ENCODE peak calls at places on chromosomes 2 and 18, in ten cellular contexts. Y is cardiac muscle cell, W is NCI-H510A, R is tibial artery, B is SHP77 treated with DMSO at 0.1 percent for 48 hours, X is NCI-H2081 treated with DMSO at 0.1 percent for 48 hours, T is heart right ventricle, D is stromal cell of bone marrow, H is lung, S is H54. Q is an unnamed sample.

GRCh38 chr2:237097911-237098702 is 12.4 kb downstream of the COPS8 start:
- DNase-seq in R (no peak), Y (no peak), X (no peak), T (no peak), W (no peak), S (peak), H (no peak), B (no peak), D (peak), Q (no peak)

GRCh38 chr2:31122133-31122532 is 16.1 kb downstream of the GALNT14 start:
- DNase-seq in D (no peak), T (no peak), H (no peak), B (no peak), W (no peak), R (no peak), X (no peak), Y (no peak), S (no peak), Q (no peak)

GRCh38 chr2:33500177-33500576 is 23.7 kb downstream of the RASGRP3 start:
- DNase-seq in X (no peak), W (no peak), S (no peak), T (no peak), D (no peak), Y (no peak), B (no peak), R (no peak), H (no peak), Q (no peak)

GRCh38 chr2:39933166-39933565 is 154.1 kb upstream of the THUMPD2 start:
- DNase-seq in S (no peak), R (no peak), Y (no peak), H (no peak), B (no peak), T (no peak), D (no peak), W (no peak), X (no peak), Q (no peak)

GRCh38 chr2:98608962-98609604 is 694 bp downstream of the UNC50 start:
- DNase-seq in X (no peak), W (no peak), T (peak), S (no peak), D (peak), Y (peak), R (no peak), H (no peak), B (no peak), Q (no peak)

GRCh38 chr18:55587341-55588000 is 521 bp downstream of the TCF4 start:
- DNase-seq in S (no peak), W (peak), R (peak), X (no peak), B (peak), D (no peak), H (no peak), T (peak), Y (peak), Q (peak)

GRCh38 chr2:25324905-25325592 is 16.7 kb downstream of the DNMT3A start:
- DNase-seq in X (no peak), R (peak), B (no peak), T (peak), S (peak), W (no peak), Y (peak), D (peak), H (no peak), Q (no peak)

GRCh38 chr2:156947261-156947660 is 310.2 kb upstream of the GALNT5 start:
- DNase-seq in T (no peak), W (no peak), X (no peak), R (no peak), B (no peak), Y (no peak), S (no peak), H (no peak), D (no peak), Q (no peak)

GRCh38 chr2:176818653-176819052 is 393.9 kb upstream of the HNRNPA3 start:
- DNase-seq in W (no peak), X (no peak), H (no peak), D (no peak), B (no peak), R (no peak), Y (no peak), T (no peak), S (no peak), Q (no peak)

GRCh38 chr2:236659758-236660150 is 90.1 kb downstream of the ACKR3 start:
- DNase-seq in R (no peak), D (peak), H (peak), W (peak), B (no peak), T (no peak), S (no peak), X (no peak), Y (no peak), Q (peak)

GRCh38 chr2:53724511-53724910 is 43.1 kb upstream of the CHAC2 start:
- DNase-seq in T (no peak), X (no peak), D (peak), W (no peak), Y (no peak), B (no peak), S (no peak), R (no peak), H (no peak), Q (no peak)

GRCh38 chr2:109063326-109063670 is 65.7 kb upstream of the SH3RF3 start:
- DNase-seq in Y (no peak), W (peak), R (no peak), B (peak), H (no peak), S (no peak), D (no peak), T (no peak), X (no peak), Q (peak)

GRCh38 chr2:733495-733894 is 56.3 kb upstream of the TMEM18 start:
- DNase-seq in R (no peak), H (no peak), B (no peak), Y (no peak), T (no peak), S (no peak), X (no peak), W (no peak), D (no peak), Q (no peak)

GRCh38 chr2:20366672-20367116 is 16.1 kb upstream of the PUM2 start:
- DNase-seq in H (no peak), B (no peak), W (no peak), D (no peak), R (no peak), S (no peak), Y (no peak), X (no peak), T (no peak), Q (no peak)

GRCh38 chr2:137800386-137800785 is 163.9 kb upstream of the HNMT start:
- DNase-seq in D (no peak), W (no peak), Y (no peak), T (no peak), B (no peak), H (no peak), S (no peak), X (no peak), R (no peak), Q (no peak)

GRCh38 chr18:32289480-32290075 is 99.7 kb downstream of the MEP1B start:
- DNase-seq in D (peak), T (peak), H (peak), W (peak), R (no peak), Y (peak), B (peak), S (peak), X (peak), Q (peak)

GRCh38 chr18:32301976-32302743 is 112.3 kb downstream of the MEP1B start:
- DNase-seq in T (no peak), B (no peak), H (no peak), R (no peak), Y (no peak), X (no peak), W (no peak), D (peak), S (peak), Q (no peak)

GRCh38 chr2:15259356-15259756 is 301.8 kb downstream of the NBAS start:
- DNase-seq in Y (no peak), D (no peak), R (no peak), W (no peak), T (no peak), B (no peak), H (no peak), X (peak), S (no peak), Q (no peak)

GRCh38 chr2:240213226-240213475 is 72.7 kb upstream of the OTOS start:
- DNase-seq in H (peak), X (no peak), W (no peak), B (no peak), S (no peak), D (no peak), R (no peak), T (no peak), Y (no peak), Q (no peak)

GRCh38 chr2:101111917-101112771 is 39.0 kb downstream of the TBC1D8 start:
- DNase-seq in H (no peak), R (no peak), B (no peak), X (no peak), W (no peak), Y (peak), D (peak), S (no peak), T (peak), Q (no peak)

GRCh38 chr2:241269707-241270520 is 45.6 kb downstream of the HDLBP start:
- DNase-seq in S (no peak), T (no peak), X (no peak), W (no peak), R (no peak), B (no peak), Y (no peak), H (peak), D (no peak), Q (no peak)

GRCh38 chr18:63683890-63684289 is 18.9 kb upstream of the SERPINB11 start:
- DNase-seq in X (no peak), H (no peak), Y (no peak), R (no peak), T (no peak), B (no peak), S (no peak), W (no peak), D (no peak), Q (no peak)

GRCh38 chr2:47293967-47294366 is 109.0 kb upstream of the MSH2 start:
- DNase-seq in W (no peak), S (no peak), H (no peak), T (no peak), B (no peak), R (no peak), Y (no peak), X (no peak), D (no peak), Q (no peak)

GRCh38 chr18:48949606-48950535 is 894 bp downstream of the SMAD7 start:
- DNase-seq in D (no peak), X (no peak), R (no peak), B (no peak), T (no peak), Y (no peak), W (no peak), H (peak), S (no peak), Q (peak)

GRCh38 chr2:29902356-29902755 is 19.0 kb downstream of the ALK start:
- DNase-seq in S (no peak), R (no peak), B (no peak), Y (peak), W (no peak), H (no peak), T (no peak), X (no peak), D (no peak), Q (no peak)

GRCh38 chr2:28168376-28168775 is 224.3 kb upstream of the FOSL2 start:
- DNase-seq in D (no peak), H (no peak), W (no peak), B (no peak), S (no peak), X (no peak), Y (no peak), T (no peak), R (no peak), Q (no peak)